ENCODE peak calls at places on chromosomes 7 and 10, in five cellular contexts. V is neuronal stem cell; K is stimulated activated CD4-positive, alpha-beta T cell treated with anti-CD3 and anti-CD28 coated beads, Interleukin-2, amount 100 ng/mL, for 4 hours; G is thoracic aorta; C is kidney tubule cell. M is an unnamed sample.

GRCh38 chr7:2670720-2671391 is 17.1 kb upstream of the AMZ1 start:
- DNase-seq in V (peak), C (peak), G (no peak), K (peak), M (no peak)

GRCh38 chr7:151808296-151809155 is 68.4 kb downstream of the PRKAG2 start:
- DNase-seq in V (no peak), G (no peak), K (no peak), C (peak), M (no peak)

GRCh38 chr7:5695037-5695708 is 86.3 kb downstream of the RNF216 start:
- DNase-seq in G (no peak), V (no peak), C (peak), K (peak), M (no peak)

GRCh38 chr7:7103343-7104313 is 78.7 kb upstream of the C1GALT1 start:
- DNase-seq in C (peak), G (no peak), K (peak), V (no peak), M (no peak)

GRCh38 chr10:70714961-70715360 is 42.7 kb downstream of the ADAMTS14 start:
- DNase-seq in G (no peak), K (no peak), C (no peak), V (no peak), M (no peak)

GRCh38 chr10:97153276-97153850 is 32.4 kb downstream of the SLIT1 start:
- DNase-seq in C (no peak), V (no peak), K (no peak), G (no peak), M (no peak)

GRCh38 chr10:73597346-73597745 is 6.2 kb upstream of the USP54 start:
- DNase-seq in K (no peak), G (no peak), C (peak), V (no peak), M (no peak)

GRCh38 chr7:28356619-28357018 is 55.7 kb upstream of the CREB5 start:
- DNase-seq in K (no peak), V (no peak), C (no peak), G (no peak), M (no peak)

GRCh38 chr7:138726288-138726687 is 25.1 kb upstream of the SVOPL start:
- DNase-seq in V (no peak), K (no peak), G (no peak), C (no peak), M (no peak)

GRCh38 chr10:86110156-86110786 is 256.3 kb downstream of the GRID1 start:
- DNase-seq in G (no peak), K (no peak), C (no peak), V (no peak), M (no peak)

M was measured in cortex of kidney.